ENCODE peak calls at places on chromosomes 16 and 17, in nine cellular contexts. M, S, X, Y, I, N, T, Z and W are unnamed samples.

GRCh38 chr16:31192856-31193642 is 9.5 kb downstream of the PYCARD start:
- DNase-seq in Z (no peak), S (no peak), N (no peak), Y (no peak), I (no peak), M (no peak), X (no peak), T (no peak), W (no peak)

GRCh38 chr16:27232061-27232841 is 28.9 kb downstream of the KDM8 start:
- DNase-seq in I (peak; percentile 35), M (peak; percentile 51), N (peak; percentile 34), Z (no peak), Y (peak; percentile 74), T (no peak), S (no peak), X (no peak), W (no peak)

GRCh38 chr16:48687421-48688038 is 77.5 kb upstream of the N4BP1 start:
- DNase-seq in S (peak; percentile 20), Z (peak; percentile 72), X (peak; percentile 29), M (no peak), I (peak; percentile 49), Y (peak; percentile 17), N (peak; percentile 52), T (no peak), W (peak; percentile 39)

GRCh38 chr17:19386974-19387920 is at the start of gene MFAP4:
- DNase-seq in Y (no peak), Z (peak; percentile 86), N (peak; percentile 89), S (peak; percentile 69), X (peak; percentile 88), T (no peak), M (no peak), I (peak; percentile 89), W (peak; percentile 83)

GRCh38 chr16:63337264-63337663 is 1301.0 kb upstream of the CDH8 start:
- DNase-seq in I (no peak), Z (no peak), M (no peak), S (no peak), Y (no peak), T (no peak), N (no peak), X (no peak), W (no peak)

GRCh38 chr17:17507465-17508011 is 11.3 kb upstream of the RASD1 start:
- DNase-seq in Z (no peak), X (no peak), N (peak; percentile 33), M (no peak), Y (no peak), I (no peak), T (no peak), S (no peak), W (no peak)

GRCh38 chr17:83173180-83173996 is 94.0 kb downstream of the METRNL start:
- DNase-seq in N (peak; percentile 32), T (no peak), M (no peak), Z (no peak), Y (no peak), I (no peak), X (no peak), S (no peak), W (no peak)

GRCh38 chr17:63622571-63623390 is 564 bp downstream of the MAP3K3 start:
- DNase-seq in Z (peak; percentile 54), N (peak; percentile 80), I (peak; percentile 72), S (peak; percentile 77), M (peak; percentile 57), T (peak; percentile 32), X (no peak), Y (no peak), W (no peak)

GRCh38 chr17:29357821-29358232 is 32.3 kb upstream of the TAOK1 start:
- DNase-seq in T (no peak), S (no peak), Y (no peak), N (no peak), Z (peak; percentile 18), X (no peak), M (no peak), I (no peak), W (no peak)

GRCh38 chr16:75320435-75320834 is 69.0 kb upstream of the BCAR1 start:
- DNase-seq in Y (no peak), M (no peak), N (no peak), S (no peak), T (no peak), Z (no peak), X (no peak), I (no peak), W (no peak)

GRCh38 chr16:12900599-12901203 is 697 bp upstream of the SHISA9 start:
- DNase-seq in T (no peak), I (no peak), N (no peak), Z (no peak), M (no peak), X (no peak), S (no peak), Y (no peak), W (no peak)

GRCh38 chr16:12893050-12893750 is 8.2 kb upstream of the SHISA9 start:
- DNase-seq in I (no peak), S (no peak), Z (no peak), Y (no peak), X (no peak), N (no peak), M (no peak), T (no peak), W (no peak)

GRCh38 chr16:12898556-12898955 is 2.8 kb upstream of the SHISA9 start:
- DNase-seq in Y (no peak), X (no peak), Z (no peak), I (no peak), S (no peak), T (no peak), N (no peak), M (no peak), W (no peak)

GRCh38 chr16:12899529-12900168 is 1.7 kb upstream of the SHISA9 start:
- DNase-seq in S (no peak), T (no peak), M (no peak), Z (no peak), Y (no peak), N (no peak), X (no peak), I (no peak), W (no peak)

GRCh38 chr16:12896562-12896961 is 4.8 kb upstream of the SHISA9 start:
- DNase-seq in Z (peak; percentile 52), M (no peak), Y (no peak), T (no peak), X (no peak), I (peak; percentile 15), S (no peak), N (no peak), W (peak; percentile 23)
- TF ChIP-seq CTCF in Z (peak; percentile 69), M (no peak), Y (peak; percentile 61), T (peak; percentile 37), X (no peak), I (peak; percentile 76), S (peak; percentile 25), N (no peak), W (peak; percentile 56)

GRCh38 chr17:57899391-57899790 is 49.5 kb upstream of the MRPS23 start:
- DNase-seq in S (no peak), Z (no peak), T (no peak), M (no peak), I (no peak), Y (no peak), X (no peak), N (no peak), W (no peak)
- H3K4me3 ChIP-seq in S (no peak overlapping the region), Z (no peak overlapping the region), T (no peak overlapping the region), M (no peak overlapping the region), I (no peak overlapping the region), Y (no peak overlapping the region), X (no peak overlapping the region), N (no peak overlapping the region), W (no peak overlapping the region)

DNA sequence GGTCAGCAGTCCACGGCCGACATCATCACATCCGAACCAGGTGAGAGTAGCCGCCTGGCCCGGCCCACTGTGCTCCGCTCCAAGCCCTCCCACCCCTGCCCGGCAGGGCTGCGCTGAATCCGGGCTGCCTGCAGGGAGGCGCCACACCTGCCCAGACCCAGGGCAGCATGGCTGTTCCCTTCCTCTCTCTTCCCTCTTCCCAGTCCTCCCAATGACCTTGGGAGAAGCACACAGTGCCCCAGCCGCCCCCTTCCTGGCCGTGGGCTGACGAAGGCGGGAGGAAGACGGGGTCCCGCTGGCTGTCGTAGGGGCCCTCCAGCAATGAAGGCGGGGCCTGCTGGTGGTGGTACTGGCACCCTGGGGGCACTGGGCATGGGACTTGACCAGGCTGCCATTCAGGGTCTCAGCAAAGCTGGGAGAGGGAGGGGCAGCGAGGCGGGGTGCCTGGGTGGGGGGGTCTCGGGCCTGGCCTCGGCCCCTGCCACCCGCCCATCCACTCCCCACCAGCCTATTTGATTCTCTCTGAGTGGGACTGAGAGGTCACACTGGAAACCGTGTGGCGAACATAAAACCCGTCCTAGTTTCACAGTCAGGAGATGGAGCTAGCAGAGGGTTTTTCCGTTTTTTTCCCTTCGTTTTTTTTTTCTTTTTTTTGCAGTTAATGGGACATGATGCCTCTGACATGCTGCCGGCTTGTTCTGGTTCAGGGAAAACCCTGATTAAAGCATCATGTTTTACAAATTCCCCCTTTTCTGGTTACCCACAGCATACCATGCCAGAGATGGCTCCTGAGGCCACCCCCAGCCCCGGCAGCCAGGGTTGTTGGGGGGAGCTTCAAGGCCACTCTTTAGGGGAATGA is 50.6 kb downstream of the BAHCC1 start:
- DNase-seq in M (no peak), X (no peak), N (no peak), S (no peak), Z (no peak), I (no peak), T (no peak), Y (no peak), W (no peak)
- TF ChIP-seq CTCF in M (no peak), X (no peak), N (no peak), S (no peak), Z (no peak), I (peak; percentile 10), T (no peak), Y (no peak), W (no peak)

GRCh38 chr17:8314797-8315739 is 5.0 kb downstream of the ARHGEF15 start:
- DNase-seq in I (no peak), S (no peak), Y (no peak), N (no peak), M (no peak), X (no peak), T (no peak), Z (no peak), W (no peak)

GRCh38 chr17:8312726-8313600 is 2.9 kb downstream of the ARHGEF15 start:
- DNase-seq in T (no peak), N (no peak), S (no peak), I (no peak), Z (no peak), M (no peak), Y (no peak), X (no peak), W (no peak)

GRCh38 chr17:8318536-8318935 is 8.5 kb downstream of the ARHGEF15 start:
- DNase-seq in N (no peak), M (no peak), I (no peak), X (no peak), Y (no peak), T (no peak), Z (no peak), S (no peak), W (no peak)

GRCh38 chr17:8318010-8318409 is 8.0 kb downstream of the ARHGEF15 start:
- DNase-seq in Y (no peak), M (no peak), N (no peak), Z (no peak), X (no peak), I (no peak), S (no peak), T (no peak), W (no peak)

DNA sequence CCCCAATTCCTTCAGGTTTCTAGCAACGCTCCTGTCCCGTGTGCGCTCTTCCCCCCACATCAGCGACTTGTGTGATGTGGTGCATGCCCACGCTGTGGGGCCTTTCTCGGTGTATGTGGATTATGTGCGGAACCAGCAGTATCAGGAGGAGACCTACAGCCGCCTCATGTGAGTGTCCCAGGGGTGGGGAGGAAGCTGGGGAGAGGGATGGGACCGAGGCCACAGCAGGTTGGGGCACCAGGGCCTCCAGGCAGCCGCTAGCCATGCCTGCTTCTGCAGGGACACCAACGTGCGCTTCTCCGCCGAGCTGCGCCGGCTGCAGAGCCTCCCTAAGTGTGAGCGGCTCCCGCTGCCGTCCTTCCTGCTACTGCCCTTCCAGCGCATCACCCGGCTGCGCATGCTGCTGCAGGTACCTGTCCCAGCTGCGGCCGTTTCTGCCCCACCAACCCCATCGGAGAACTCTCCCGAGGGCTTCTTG is 5.7 kb downstream of the ARHGEF15 start:
- DNase-seq in N (no peak), S (no peak), T (no peak), I (no peak), M (no peak), Y (no peak), X (no peak), Z (no peak), W (no peak)
- H3K4me3 ChIP-seq in N (no peak overlapping the region), S (no peak overlapping the region), T (no peak overlapping the region), I (no peak overlapping the region), M (no peak overlapping the region), Y (no peak overlapping the region), X (no peak overlapping the region), Z (no peak overlapping the region), W (no peak overlapping the region)